ENCODE peak calls at places on chromosomes 4 and X, in eight cellular contexts. N is vagina; E is neural progenitor cell; O is ovary; S is CD8-positive, alpha-beta T cell; Y is fibroblast of lung; C is psoas muscle; K is transverse colon. M is an unnamed sample. For H3K4me1, the result is how much of the 10 kb centered on the place peaks cover.

GRCh38 chr4:32624943-32625603 is 1904.9 kb downstream of the PCDH7 start:
- DNase-seq in N (no peak), E (no peak), O (no peak), S (no peak), Y (no peak), C (no peak), K (no peak), M (no peak)

GRCh38 chrX:105136786-105137185 is 83.7 kb downstream of the TEX13A start:
- DNase-seq in N (no peak), E (no peak), O (no peak), S (no peak), Y (no peak), C (no peak), K (no peak), M (no peak)

GRCh38 chr4:76053730-76054129 is 17.9 kb upstream of the CXCL11 start:
- DNase-seq in N (no peak), E (no peak), O (no peak), S (no peak), Y (no peak), C (no peak), K (no peak), M (no peak)

GRCh38 chr4:54227261-54228063 is 1.6 kb upstream of the PDGFRA start:
- DNase-seq in N (peak), E (peak), O (peak), S (no peak), Y (peak), C (no peak), K (no peak), M (no peak)

GRCh38 chrX:47162927-47163583 is 18.0 kb downstream of the RBM10 start:
- DNase-seq in N (no peak), E (no peak), O (no peak), S (no peak), Y (no peak), C (no peak), K (no peak), M (no peak)

GRCh38 chr4:176856421-176856820 is 63.7 kb upstream of the VEGFC start:
- DNase-seq in N (no peak), E (no peak), O (no peak), S (no peak), Y (no peak), C (no peak), K (no peak), M (no peak)

GRCh38 chr4:48275247-48275646 is 5.6 kb upstream of the TEC start:
- DNase-seq in N (no peak), E (peak), O (no peak), S (no peak), Y (no peak), C (no peak), K (no peak), M (no peak)

GRCh38 chr4:142085631-142086292 is 449.4 kb downstream of the IL15 start:
- DNase-seq in N (no peak), E (no peak), O (no peak), S (no peak), Y (peak), C (no peak), K (no peak), M (no peak)

GRCh38 chr4:95158626-95159025 is 390.1 kb downstream of the UNC5C start:
- DNase-seq in N (no peak), E (no peak), O (no peak), S (no peak), Y (no peak), C (no peak), K (no peak), M (no peak)

GRCh38 chr4:164779811-164780216 is 25.9 kb downstream of the SMIM31 start:
- DNase-seq in N (no peak), E (peak), O (peak), S (no peak), Y (peak), C (no peak), K (no peak), M (peak)

GRCh38 chr4:152735302-152735917 is 44.1 kb downstream of the TIGD4 start:
- DNase-seq in N (no peak), E (peak), O (no peak), S (no peak), Y (peak), C (no peak), K (no peak), M (no peak)

GRCh38 chrX:39242187-39242586 is 440.9 kb downstream of the MID1IP1 start:
- DNase-seq in N (no peak), E (peak), O (no peak), S (no peak), Y (peak), C (no peak), K (peak), M (peak)

GRCh38 chr4:39660045-39660444 is 21.4 kb upstream of the SMIM14 start:
- DNase-seq in N (no peak), E (no peak), O (no peak), S (no peak), Y (no peak), C (no peak), K (no peak), M (no peak)

GRCh38 chrX:50098749-50099148 is 102.1 kb downstream of the AKAP4 start:
- DNase-seq in N (no peak), E (no peak), O (no peak), S (no peak), Y (no peak), C (no peak), K (no peak), M (no peak)

GRCh38 chrX:10158279-10158939 is 1.6 kb downstream of the CLCN4 start:
- DNase-seq in N (no peak), E (peak), O (peak), S (no peak), Y (no peak), C (peak), K (no peak), M (no peak)

GRCh38 chrX:119147486-119147885 is 19.9 kb upstream of the KIAA1210 start:
- DNase-seq in N (no peak), E (no peak), O (no peak), S (no peak), Y (no peak), C (no peak), K (no peak), M (no peak)

GRCh38 chrX:119150163-119151135 is 22.8 kb upstream of the KIAA1210 start:
- DNase-seq in N (no peak), E (no peak), O (peak), S (no peak), Y (no peak), C (peak), K (no peak), M (no peak)

GRCh38 chrX:119145241-119145653 is 17.6 kb upstream of the KIAA1210 start:
- DNase-seq in N (no peak), E (peak), O (no peak), S (no peak), Y (no peak), C (no peak), K (peak), M (peak)
- TF ChIP-seq CTCF in N (no peak), E (peak), O (peak), S (no peak), Y (peak), C (no peak), K (no peak), M (peak)

GRCh38 chr4:24568425-24568824 is 15.9 kb downstream of the DHX15 start:
- DNase-seq in N (no peak), E (no peak), O (no peak), S (no peak), Y (no peak), C (no peak), K (no peak), M (no peak)
- H3K4me1 ChIP-seq in N (half or more), E (under half), O (under half), S (under half), Y (under half), C (under half), K (under half), M (under half)

DNA sequence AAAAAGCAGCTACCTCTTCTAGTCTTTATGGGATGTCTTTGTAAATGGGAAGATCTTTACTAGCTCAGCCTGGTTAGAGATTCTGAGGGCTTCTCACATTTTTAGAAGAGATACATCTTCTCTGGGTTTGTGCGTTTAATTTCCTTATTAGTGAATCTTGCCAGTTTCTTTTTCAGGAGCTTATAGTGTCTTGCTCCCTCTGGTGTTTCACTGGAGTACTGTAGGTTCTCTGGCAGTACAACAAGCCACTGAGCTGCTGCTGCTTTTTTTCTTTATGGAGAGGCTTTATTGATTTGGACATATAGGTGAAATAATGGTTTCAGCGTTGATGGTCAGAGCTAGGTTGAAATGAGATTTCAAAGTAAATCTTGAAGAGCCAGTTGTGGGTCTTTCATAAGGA is 82.9 kb downstream of the LAS1L start:
- DNase-seq in N (no peak), E (peak), O (no peak), S (no peak), Y (peak), C (no peak), K (peak), M (no peak)
- TF ChIP-seq CTCF in N (no peak), E (peak), O (no peak), S (no peak), Y (peak), C (peak), K (peak), M (peak)

GRCh38 chrX:72073614-72074013 is 58.1 kb downstream of the RTL5 start:
- DNase-seq in N (no peak), E (no peak), O (no peak), S (no peak), Y (no peak), C (no peak), K (no peak), M (no peak)

GRCh38 chrX:72071213-72071612 is 60.5 kb downstream of the RTL5 start:
- DNase-seq in N (no peak), E (no peak), O (no peak), S (no peak), Y (no peak), C (no peak), K (no peak), M (no peak)

DNA sequence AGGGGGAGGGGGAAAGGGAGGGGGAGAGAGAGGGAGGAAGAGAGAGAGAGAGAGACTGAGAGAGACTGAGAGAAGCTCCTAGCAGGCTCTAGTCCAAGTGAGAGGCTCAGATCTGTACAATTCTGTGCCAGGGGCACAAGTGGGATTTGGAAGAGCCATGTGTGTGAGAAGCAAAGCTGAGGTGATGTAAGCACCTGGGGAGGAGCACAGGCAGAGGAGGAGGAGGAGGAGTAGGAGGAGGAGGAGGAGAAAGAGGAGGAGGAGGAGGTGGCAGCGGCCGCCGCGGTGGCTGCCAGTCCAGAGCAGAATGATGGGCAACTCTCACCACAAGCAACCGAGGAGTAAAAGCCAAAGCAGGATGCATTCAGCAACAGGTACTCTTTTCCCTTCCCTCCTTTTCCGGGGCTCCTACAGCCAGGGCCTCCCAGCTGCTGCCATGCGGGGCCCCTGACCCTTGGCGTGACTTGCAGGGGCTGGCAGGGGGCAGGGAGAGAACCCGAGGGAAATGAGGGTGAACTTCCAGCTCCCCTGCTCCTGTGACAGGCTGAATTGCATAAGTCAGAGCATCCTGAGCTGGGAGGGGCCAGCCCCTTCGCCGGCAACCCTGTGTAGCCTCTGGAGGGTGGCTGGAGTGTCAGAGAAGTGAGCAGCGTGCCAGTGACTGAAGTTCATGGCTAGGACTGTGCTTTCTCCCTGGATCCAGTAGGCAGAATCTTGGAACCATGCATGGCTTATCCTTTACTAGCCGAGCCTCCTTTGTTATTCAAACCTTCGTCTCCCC is 62.1 kb downstream of the RTL5 start:
- DNase-seq in N (no peak), E (no peak), O (no peak), S (no peak), Y (no peak), C (no peak), K (no peak), M (no peak)
- H3K4me1 ChIP-seq in N (under half), E (under half), O (under half), S (under half), Y (under half), C (under half), K (under half), M (under half)

M was measured in adrenal gland.